ENCODE peak calls at places on chromosomes 3 and 15, in eight cellular contexts. One of them, this sample, is unnamed.

GRCh38 chr3:23994247-23994574 is 49.1 kb downstream of the NR1D2 start:
- DNase-seq in left cardiac atrium: no peak
- DNase-seq in activated CD4-positive, alpha-beta T cell treated with anti-CD3 and anti-CD28 coated beads for 24 hours: no peak
- DNase-seq in NCI-H460: no peak
- DNase-seq in NCI-H1092 treated with DMSO at 0.1 percent for 48 hours: no peak
- DNase-seq in cardiac fibroblast: peak
- DNase-seq in GOT3: no peak
- DNase-seq in stimulated activated CD8-positive, alpha-beta memory T cell treated with anti-CD3 and anti-CD28 coated beads, Interleukin-15, amount 100 ng/mL, for 48 hours: no peak
- DNase-seq in this sample: no peak

GRCh38 chr15:73268457-73268856 is 100.3 kb downstream of the HCN4 start:
- DNase-seq in left cardiac atrium: no peak
- DNase-seq in activated CD4-positive, alpha-beta T cell treated with anti-CD3 and anti-CD28 coated beads for 24 hours: no peak
- DNase-seq in NCI-H460: no peak
- DNase-seq in NCI-H1092 treated with DMSO at 0.1 percent for 48 hours: no peak
- DNase-seq in cardiac fibroblast: no peak
- DNase-seq in GOT3: no peak
- DNase-seq in stimulated activated CD8-positive, alpha-beta memory T cell treated with anti-CD3 and anti-CD28 coated beads, Interleukin-15, amount 100 ng/mL, for 48 hours: no peak
- DNase-seq in this sample: no peak

GRCh38 chr3:48399387-48400172 is 27.6 kb downstream of the FBXW12 start:
- DNase-seq in left cardiac atrium: no peak
- DNase-seq in activated CD4-positive, alpha-beta T cell treated with anti-CD3 and anti-CD28 coated beads for 24 hours: no peak
- DNase-seq in NCI-H460: no peak
- DNase-seq in NCI-H1092 treated with DMSO at 0.1 percent for 48 hours: no peak
- DNase-seq in cardiac fibroblast: no peak
- DNase-seq in GOT3: no peak
- DNase-seq in stimulated activated CD8-positive, alpha-beta memory T cell treated with anti-CD3 and anti-CD28 coated beads, Interleukin-15, amount 100 ng/mL, for 48 hours: no peak
- DNase-seq in this sample: no peak

GRCh38 chr3:47961815-47962606 is 54.2 kb downstream of the MAP4 start:
- DNase-seq in left cardiac atrium: no peak
- DNase-seq in activated CD4-positive, alpha-beta T cell treated with anti-CD3 and anti-CD28 coated beads for 24 hours: no peak
- DNase-seq in NCI-H460: no peak
- DNase-seq in NCI-H1092 treated with DMSO at 0.1 percent for 48 hours: no peak
- DNase-seq in cardiac fibroblast: peak
- DNase-seq in GOT3: no peak
- DNase-seq in stimulated activated CD8-positive, alpha-beta memory T cell treated with anti-CD3 and anti-CD28 coated beads, Interleukin-15, amount 100 ng/mL, for 48 hours: no peak
- DNase-seq in this sample: no peak

GRCh38 chr3:4358273-4358672 is 55.1 kb downstream of the SETMAR start:
- DNase-seq in left cardiac atrium: no peak
- DNase-seq in activated CD4-positive, alpha-beta T cell treated with anti-CD3 and anti-CD28 coated beads for 24 hours: no peak
- DNase-seq in NCI-H460: no peak
- DNase-seq in NCI-H1092 treated with DMSO at 0.1 percent for 48 hours: no peak
- DNase-seq in cardiac fibroblast: no peak
- DNase-seq in GOT3: no peak
- DNase-seq in stimulated activated CD8-positive, alpha-beta memory T cell treated with anti-CD3 and anti-CD28 coated beads, Interleukin-15, amount 100 ng/mL, for 48 hours: no peak
- DNase-seq in this sample: no peak

GRCh38 chr3:39254806-39255449 is 24.9 kb downstream of the CX3CR1 start:
- DNase-seq in left cardiac atrium: no peak
- DNase-seq in activated CD4-positive, alpha-beta T cell treated with anti-CD3 and anti-CD28 coated beads for 24 hours: no peak
- DNase-seq in NCI-H460: no peak
- DNase-seq in NCI-H1092 treated with DMSO at 0.1 percent for 48 hours: no peak
- DNase-seq in cardiac fibroblast: peak
- DNase-seq in GOT3: no peak
- DNase-seq in stimulated activated CD8-positive, alpha-beta memory T cell treated with anti-CD3 and anti-CD28 coated beads, Interleukin-15, amount 100 ng/mL, for 48 hours: no peak
- DNase-seq in this sample: no peak

GRCh38 chr3:133821767-133822638 is 16.4 kb downstream of the SRPRB start:
- DNase-seq in left cardiac atrium: peak
- DNase-seq in activated CD4-positive, alpha-beta T cell treated with anti-CD3 and anti-CD28 coated beads for 24 hours: no peak
- DNase-seq in NCI-H460: peak
- DNase-seq in NCI-H1092 treated with DMSO at 0.1 percent for 48 hours: no peak
- DNase-seq in cardiac fibroblast: peak
- DNase-seq in GOT3: peak
- DNase-seq in stimulated activated CD8-positive, alpha-beta memory T cell treated with anti-CD3 and anti-CD28 coated beads, Interleukin-15, amount 100 ng/mL, for 48 hours: no peak
- DNase-seq in this sample: peak

GRCh38 chr3:62562017-62562416 is 188.7 kb upstream of the FEZF2 start:
- DNase-seq in left cardiac atrium: no peak
- DNase-seq in activated CD4-positive, alpha-beta T cell treated with anti-CD3 and anti-CD28 coated beads for 24 hours: no peak
- DNase-seq in NCI-H460: no peak
- DNase-seq in NCI-H1092 treated with DMSO at 0.1 percent for 48 hours: no peak
- DNase-seq in cardiac fibroblast: peak
- DNase-seq in GOT3: no peak
- DNase-seq in stimulated activated CD8-positive, alpha-beta memory T cell treated with anti-CD3 and anti-CD28 coated beads, Interleukin-15, amount 100 ng/mL, for 48 hours: no peak
- DNase-seq in this sample: no peak

GRCh38 chr3:110727056-110727455 is 344.6 kb upstream of the NECTIN3 start:
- DNase-seq in left cardiac atrium: no peak
- DNase-seq in activated CD4-positive, alpha-beta T cell treated with anti-CD3 and anti-CD28 coated beads for 24 hours: no peak
- DNase-seq in NCI-H460: no peak
- DNase-seq in NCI-H1092 treated with DMSO at 0.1 percent for 48 hours: no peak
- DNase-seq in cardiac fibroblast: no peak
- DNase-seq in GOT3: no peak
- DNase-seq in stimulated activated CD8-positive, alpha-beta memory T cell treated with anti-CD3 and anti-CD28 coated beads, Interleukin-15, amount 100 ng/mL, for 48 hours: no peak
- DNase-seq in this sample: no peak

GRCh38 chr3:159252772-159253384 is 451.0 kb downstream of the MFSD1 start:
- DNase-seq in left cardiac atrium: no peak
- DNase-seq in activated CD4-positive, alpha-beta T cell treated with anti-CD3 and anti-CD28 coated beads for 24 hours: no peak
- DNase-seq in NCI-H460: peak
- DNase-seq in NCI-H1092 treated with DMSO at 0.1 percent for 48 hours: no peak
- DNase-seq in cardiac fibroblast: peak
- DNase-seq in GOT3: no peak
- DNase-seq in stimulated activated CD8-positive, alpha-beta memory T cell treated with anti-CD3 and anti-CD28 coated beads, Interleukin-15, amount 100 ng/mL, for 48 hours: no peak
- DNase-seq in this sample: no peak

GRCh38 chr3:169344465-169344864 is 319.0 kb downstream of the MECOM start:
- DNase-seq in left cardiac atrium: no peak
- DNase-seq in activated CD4-positive, alpha-beta T cell treated with anti-CD3 and anti-CD28 coated beads for 24 hours: no peak
- DNase-seq in NCI-H460: no peak
- DNase-seq in NCI-H1092 treated with DMSO at 0.1 percent for 48 hours: no peak
- DNase-seq in cardiac fibroblast: peak
- DNase-seq in GOT3: no peak
- DNase-seq in stimulated activated CD8-positive, alpha-beta memory T cell treated with anti-CD3 and anti-CD28 coated beads, Interleukin-15, amount 100 ng/mL, for 48 hours: no peak
- DNase-seq in this sample: no peak

GRCh38 chr3:4723921-4724698 is 231.0 kb downstream of the ITPR1 start:
- DNase-seq in left cardiac atrium: no peak
- DNase-seq in activated CD4-positive, alpha-beta T cell treated with anti-CD3 and anti-CD28 coated beads for 24 hours: no peak
- DNase-seq in NCI-H460: no peak
- DNase-seq in NCI-H1092 treated with DMSO at 0.1 percent for 48 hours: no peak
- DNase-seq in cardiac fibroblast: no peak
- DNase-seq in GOT3: no peak
- DNase-seq in stimulated activated CD8-positive, alpha-beta memory T cell treated with anti-CD3 and anti-CD28 coated beads, Interleukin-15, amount 100 ng/mL, for 48 hours: no peak
- DNase-seq in this sample: no peak

GRCh38 chr15:31025996-31026395 is 34.6 kb upstream of the MTMR10 start:
- DNase-seq in left cardiac atrium: no peak
- DNase-seq in activated CD4-positive, alpha-beta T cell treated with anti-CD3 and anti-CD28 coated beads for 24 hours: no peak
- DNase-seq in NCI-H460: no peak
- DNase-seq in NCI-H1092 treated with DMSO at 0.1 percent for 48 hours: no peak
- DNase-seq in cardiac fibroblast: no peak
- DNase-seq in GOT3: no peak
- DNase-seq in stimulated activated CD8-positive, alpha-beta memory T cell treated with anti-CD3 and anti-CD28 coated beads, Interleukin-15, amount 100 ng/mL, for 48 hours: no peak
- DNase-seq in this sample: no peak

GRCh38 chr3:71973337-71974030 is 188.5 kb upstream of the PROK2 start:
- DNase-seq in left cardiac atrium: peak
- DNase-seq in activated CD4-positive, alpha-beta T cell treated with anti-CD3 and anti-CD28 coated beads for 24 hours: no peak
- DNase-seq in NCI-H460: no peak
- DNase-seq in NCI-H1092 treated with DMSO at 0.1 percent for 48 hours: peak
- DNase-seq in cardiac fibroblast: no peak
- DNase-seq in GOT3: no peak
- DNase-seq in stimulated activated CD8-positive, alpha-beta memory T cell treated with anti-CD3 and anti-CD28 coated beads, Interleukin-15, amount 100 ng/mL, for 48 hours: no peak
- DNase-seq in this sample: no peak

GRCh38 chr3:195859061-195859845 is 47.5 kb upstream of the MUC4 start:
- DNase-seq in left cardiac atrium: peak
- DNase-seq in activated CD4-positive, alpha-beta T cell treated with anti-CD3 and anti-CD28 coated beads for 24 hours: peak
- DNase-seq in NCI-H460: peak
- DNase-seq in NCI-H1092 treated with DMSO at 0.1 percent for 48 hours: peak
- DNase-seq in cardiac fibroblast: peak
- DNase-seq in GOT3: peak
- DNase-seq in stimulated activated CD8-positive, alpha-beta memory T cell treated with anti-CD3 and anti-CD28 coated beads, Interleukin-15, amount 100 ng/mL, for 48 hours: peak
- DNase-seq in this sample: peak

GRCh38 chr3:120418866-120419490 is 31.8 kb downstream of the FSTL1 start:
- DNase-seq in left cardiac atrium: peak
- DNase-seq in activated CD4-positive, alpha-beta T cell treated with anti-CD3 and anti-CD28 coated beads for 24 hours: no peak
- DNase-seq in NCI-H460: peak
- DNase-seq in NCI-H1092 treated with DMSO at 0.1 percent for 48 hours: peak
- DNase-seq in cardiac fibroblast: peak
- DNase-seq in GOT3: no peak
- DNase-seq in stimulated activated CD8-positive, alpha-beta memory T cell treated with anti-CD3 and anti-CD28 coated beads, Interleukin-15, amount 100 ng/mL, for 48 hours: no peak
- DNase-seq in this sample: no peak

GRCh38 chr3:42229942-42230688 is 35.9 kb downstream of the CCK start:
- DNase-seq in left cardiac atrium: no peak
- DNase-seq in activated CD4-positive, alpha-beta T cell treated with anti-CD3 and anti-CD28 coated beads for 24 hours: no peak
- DNase-seq in NCI-H460: peak
- DNase-seq in NCI-H1092 treated with DMSO at 0.1 percent for 48 hours: no peak
- DNase-seq in cardiac fibroblast: peak
- DNase-seq in GOT3: no peak
- DNase-seq in stimulated activated CD8-positive, alpha-beta memory T cell treated with anti-CD3 and anti-CD28 coated beads, Interleukin-15, amount 100 ng/mL, for 48 hours: no peak
- DNase-seq in this sample: no peak

This sample was measured in omental fat pad.